ENCODE peak calls at places on chromosome 14, in eight cellular contexts. A, I, O, K, P, Q, N and H are unnamed samples.

GRCh38 chr14:32968972-32969544 is 30.4 kb downstream of the NPAS3 start:
- DNase-seq in A (no peak), I (no peak), O (no peak), K (no peak), P (no peak), Q (no peak), N (no peak), H (no peak)

GRCh38 chr14:103189481-103190470 is 66.5 kb downstream of the TNFAIP2 start:
- DNase-seq in A (no peak), I (no peak), O (no peak), K (no peak), P (no peak), Q (no peak), N (no peak), H (no peak)

GRCh38 chr14:38171197-38171596 is 36.5 kb upstream of the SSTR1 start:
- DNase-seq in A (no peak), I (no peak), O (no peak), K (no peak), P (no peak), Q (peak), N (no peak), H (no peak)

GRCh38 chr14:87049886-87050820 is 942.8 kb downstream of the GALC start:
- DNase-seq in A (peak), I (peak), O (no peak), K (peak), P (no peak), Q (peak), N (no peak), H (peak)

GRCh38 chr14:50342211-50343080 is 30.3 kb downstream of the DMAC2L start:
- DNase-seq in A (no peak), I (peak), O (peak), K (no peak), P (peak), Q (peak), N (peak), H (peak)

GRCh38 chr14:64762044-64763034 is 58.1 kb downstream of the PLEKHG3 start:
- DNase-seq in A (no peak), I (peak), O (peak), K (no peak), P (peak), Q (peak), N (peak), H (no peak)

GRCh38 chr14:103502877-103503276 is 19.8 kb downstream of the CKB start:
- DNase-seq in A (no peak), I (no peak), O (no peak), K (no peak), P (no peak), Q (no peak), N (no peak), H (no peak)

GRCh38 chr14:67998804-67999203 is 179.2 kb downstream of the RAD51B start:
- DNase-seq in A (no peak), I (no peak), O (no peak), K (no peak), P (no peak), Q (no peak), N (no peak), H (no peak)

GRCh38 chr14:45678163-45678562 is 425.2 kb upstream of the MIS18BP1 start:
- DNase-seq in A (no peak), I (peak), O (no peak), K (no peak), P (no peak), Q (no peak), N (no peak), H (no peak)

GRCh38 chr14:81427348-81428058 is 27.4 kb upstream of the STON2 start:
- DNase-seq in A (no peak), I (no peak), O (no peak), K (no peak), P (no peak), Q (peak), N (peak), H (no peak)

GRCh38 chr14:104981699-104982541 is 3.7 kb upstream of the CLBA1 start:
- DNase-seq in A (no peak), I (no peak), O (no peak), K (no peak), P (no peak), Q (no peak), N (peak), H (no peak)

GRCh38 chr14:81464253-81465001 is 64.3 kb upstream of the STON2 start:
- DNase-seq in A (peak), I (peak), O (peak), K (peak), P (no peak), Q (peak), N (no peak), H (peak)

GRCh38 chr14:94088516-94088915 is 7.4 kb downstream of the IFI27L1 start:
- DNase-seq in A (no peak), I (peak), O (no peak), K (no peak), P (no peak), Q (peak), N (no peak), H (no peak)

GRCh38 chr14:87508333-87508732 is 484.6 kb downstream of the GALC start:
- DNase-seq in A (no peak), I (no peak), O (no peak), K (no peak), P (no peak), Q (peak), N (no peak), H (no peak)

GRCh38 chr14:59123526-59123925 is 64.9 kb upstream of the DAAM1 start:
- DNase-seq in A (no peak), I (no peak), O (no peak), K (no peak), P (no peak), Q (no peak), N (no peak), H (no peak)

GRCh38 chr14:93712838-93713724 is 75.2 kb downstream of the PRIMA1 start:
- DNase-seq in A (no peak), I (no peak), O (no peak), K (no peak), P (peak), Q (no peak), N (no peak), H (no peak)

GRCh38 chr14:95056476-95056875 is 100.9 kb downstream of the DICER1 start:
- DNase-seq in A (no peak), I (no peak), O (no peak), K (no peak), P (no peak), Q (no peak), N (no peak), H (no peak)

GRCh38 chr14:65824285-65824977 is 411.9 kb downstream of the FUT8 start:
- DNase-seq in A (peak), I (peak), O (peak), K (peak), P (no peak), Q (peak), N (peak), H (peak)

GRCh38 chr14:59771577-59771976 is 99.0 kb downstream of the RTN1 start:
- DNase-seq in A (no peak), I (peak), O (no peak), K (no peak), P (no peak), Q (peak), N (no peak), H (no peak)

GRCh38 chr14:90409209-90409730 is 12.4 kb downstream of the CALM1 start:
- DNase-seq in A (no peak), I (peak), O (peak), K (no peak), P (peak), Q (peak), N (no peak), H (no peak)

GRCh38 chr14:105076805-105077648 is 11.8 kb upstream of the GPR132 start:
- DNase-seq in A (no peak), I (no peak), O (no peak), K (no peak), P (peak), Q (no peak), N (no peak), H (no peak)

GRCh38 chr14:75280831-75281690 is 2.4 kb downstream of the FOS start:
- DNase-seq in A (no peak), I (peak), O (no peak), K (no peak), P (no peak), Q (peak), N (no peak), H (no peak)

GRCh38 chr14:74913986-74914573 is 9.0 kb downstream of the RPS6KL1 start:
- DNase-seq in A (peak), I (peak), O (peak), K (no peak), P (no peak), Q (peak), N (peak), H (peak)

GRCh38 chr14:58709949-58710348 is 72.2 kb downstream of the DACT1 start:
- DNase-seq in A (no peak), I (no peak), O (no peak), K (no peak), P (no peak), Q (no peak), N (no peak), H (no peak)

GRCh38 chr14:78836777-78837176 is 666.6 kb downstream of the NRXN3 start:
- DNase-seq in A (peak), I (peak), O (peak), K (peak), P (no peak), Q (peak), N (no peak), H (peak)

GRCh38 chr14:97707603-97708002 is 910.4 kb downstream of the VRK1 start:
- DNase-seq in A (no peak), I (no peak), O (no peak), K (peak), P (no peak), Q (no peak), N (no peak), H (peak)

GRCh38 chr14:33484264-33484663 is 466.6 kb downstream of the EGLN3 start:
- DNase-seq in A (no peak), I (peak), O (no peak), K (no peak), P (no peak), Q (peak), N (no peak), H (no peak)

GRCh38 chr14:100065942-100066574 is 836 bp downstream of the EVL start:
- DNase-seq in A (peak), I (no peak), O (no peak), K (no peak), P (no peak), Q (no peak), N (no peak), H (peak)
- H3K4me3 ChIP-seq in A (peak), I (no peak), O (no peak), K (no peak), P (no peak), Q (no peak), N (no peak), H (peak)

DNA sequence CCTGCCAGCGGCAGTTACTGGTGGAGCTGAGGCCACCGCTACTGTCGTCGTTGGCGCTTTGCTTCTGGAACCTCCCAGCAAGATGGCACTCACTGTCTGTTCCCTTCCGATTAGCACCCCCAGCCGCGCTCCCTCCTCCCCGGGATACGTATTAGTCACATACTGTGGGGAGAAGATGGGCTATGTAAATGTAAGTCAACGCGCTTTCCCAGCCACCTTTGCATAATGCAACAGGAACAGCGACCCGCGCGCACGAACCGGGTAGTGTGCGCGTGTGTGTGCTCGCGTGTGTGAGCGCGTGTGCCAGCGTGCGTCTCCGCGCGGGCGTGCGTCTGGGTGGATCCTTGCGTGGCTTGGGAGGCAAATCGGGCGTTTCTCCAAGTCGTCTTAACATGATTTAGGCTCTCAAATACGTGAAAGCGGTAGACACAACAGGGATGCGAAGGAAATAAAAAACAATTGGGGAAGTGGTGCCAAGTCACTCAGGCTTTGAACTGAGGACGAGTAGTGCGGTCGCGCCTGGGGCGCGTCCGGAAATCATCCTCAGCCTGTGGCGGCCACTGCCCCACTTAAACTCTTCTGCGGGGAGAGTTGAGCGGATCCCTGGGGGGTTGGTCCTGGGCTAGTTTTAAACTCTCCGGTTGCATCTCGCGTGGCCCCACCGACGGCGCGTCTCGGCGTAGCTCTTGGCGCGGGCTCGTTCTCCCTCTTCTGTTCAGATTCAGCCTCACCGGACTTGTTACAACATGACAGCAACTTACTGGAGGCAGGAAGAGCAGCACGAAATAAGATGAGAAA is 1.8 kb downstream of the FLRT2 start:
- DNase-seq in A (no peak), I (peak), O (peak), K (no peak), P (peak), Q (peak), N (peak), H (no peak)
- TF ChIP-seq CTCF in A (no peak), I (peak), O (peak), K (no peak), P (peak), Q (peak), N (no peak), H (no peak)

DNA sequence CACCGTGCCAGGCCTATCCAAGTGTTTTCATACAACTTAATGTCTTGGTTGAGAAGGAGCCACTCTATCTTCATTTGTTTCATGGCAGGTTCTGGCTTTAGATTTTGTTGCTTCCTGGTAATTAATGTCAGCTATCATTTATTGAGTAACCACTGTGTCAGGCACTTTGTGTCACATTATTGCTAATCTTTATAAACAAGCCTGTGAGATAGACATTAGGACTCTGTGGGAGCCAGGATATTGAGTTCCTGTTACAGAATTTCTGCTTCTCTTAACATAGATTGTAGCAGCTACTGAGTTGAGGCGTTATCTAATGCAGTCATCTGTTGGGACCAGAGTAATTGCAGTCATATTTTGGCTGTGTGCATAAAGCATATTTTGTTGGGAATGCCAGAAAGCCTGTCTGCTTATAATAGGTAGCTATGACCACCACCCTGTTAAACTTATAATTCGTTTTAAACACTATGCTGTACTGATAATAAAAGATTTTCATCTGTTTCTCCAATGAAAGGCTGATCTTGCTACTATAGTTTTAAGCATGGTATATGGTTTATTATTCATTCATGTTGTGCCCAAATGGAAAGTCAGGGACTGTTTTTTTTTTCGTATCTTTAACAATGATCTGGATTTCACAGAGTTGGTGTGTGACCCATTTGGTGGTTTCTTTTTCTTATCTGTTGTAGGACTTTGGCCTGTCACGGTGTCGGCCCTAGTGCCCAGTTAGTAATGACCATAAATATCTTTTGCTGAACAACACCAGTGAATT is 432.6 kb downstream of the PCNX1 start:
- DNase-seq in A (no peak), I (no peak), O (no peak), K (no peak), P (no peak), Q (no peak), N (no peak), H (no peak)
- H3K4me3 ChIP-seq in A (no peak), I (no peak), O (no peak), K (no peak), P (no peak), Q (no peak), N (no peak), H (no peak)

DNA sequence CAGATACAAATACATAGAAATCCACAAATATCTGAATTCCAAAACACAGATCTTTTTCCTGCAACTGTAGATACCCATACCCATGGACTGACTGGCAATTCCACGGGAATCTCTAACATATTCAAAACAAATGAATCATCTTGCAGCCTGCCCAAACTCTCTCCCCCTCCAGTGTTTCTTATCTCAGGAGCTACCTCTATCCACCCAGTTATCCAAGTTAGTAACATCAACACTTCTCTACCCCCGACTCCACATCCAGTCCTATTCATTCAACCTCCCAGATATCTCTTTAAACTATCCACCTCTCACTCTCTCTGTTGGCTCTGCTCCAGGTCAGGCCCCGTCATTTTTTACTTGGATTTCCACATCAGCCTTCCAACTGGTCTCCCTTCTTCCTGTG is 6.7 kb upstream of the KCNH5 start:
- DNase-seq in A (no peak), I (no peak), O (no peak), K (no peak), P (no peak), Q (peak), N (no peak), H (no peak)
- TF ChIP-seq CTCF in A (no peak), I (no peak), O (no peak), K (no peak), P (no peak), Q (no peak), N (no peak), H (no peak)

GRCh38 chr14:21534576-21534975 is 8.4 kb upstream of the SALL2 start:
- DNase-seq in A (peak), I (peak), O (no peak), K (no peak), P (no peak), Q (no peak), N (no peak), H (no peak)
- H3K4me3 ChIP-seq in A (no peak), I (no peak), O (no peak), K (no peak), P (no peak), Q (no peak), N (no peak), H (no peak)

GRCh38 chr14:99351166-99352007 is 79.4 kb upstream of the BCL11B start:
- DNase-seq in A (no peak), I (peak), O (no peak), K (no peak), P (no peak), Q (no peak), N (no peak), H (no peak)
- TF ChIP-seq CTCF in A (peak), I (peak), O (no peak), K (no peak), P (no peak), Q (no peak), N (no peak), H (no peak)

DNA sequence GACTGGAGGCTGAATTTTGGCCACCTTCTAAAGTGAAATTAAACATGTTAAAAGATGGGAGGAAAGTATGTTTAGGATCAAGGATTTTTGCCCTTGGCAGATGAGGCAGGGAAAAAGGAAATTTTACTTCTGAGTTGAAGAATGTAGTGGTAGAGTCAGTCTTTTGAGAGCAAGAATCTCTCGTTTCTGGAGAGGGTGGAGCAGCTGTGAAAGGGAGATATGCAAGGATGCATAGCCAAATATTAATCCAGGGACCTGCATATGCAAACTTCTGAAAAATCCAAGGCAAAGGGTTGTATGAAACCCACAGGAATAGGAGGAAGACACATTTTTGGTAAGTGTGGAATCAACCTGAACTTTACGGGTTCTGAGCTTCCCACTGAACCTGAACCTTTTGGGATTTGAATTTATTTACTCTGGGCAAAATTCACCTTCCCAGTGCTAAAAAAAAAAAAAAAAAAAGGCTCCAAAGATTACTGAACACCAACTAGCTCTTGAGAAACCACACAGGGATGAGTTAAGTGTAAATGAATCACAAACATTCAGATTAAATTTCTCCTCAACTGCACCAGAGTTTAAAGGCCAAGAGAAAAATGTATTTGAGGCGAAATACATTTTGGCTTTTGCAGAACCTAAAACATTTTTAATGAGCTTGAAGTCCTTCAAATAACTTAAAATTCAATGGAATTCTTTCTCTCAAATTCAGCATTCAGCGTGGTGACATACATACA is 187.1 kb upstream of the CDKN3 start:
- DNase-seq in A (no peak), I (peak), O (no peak), K (no peak), P (no peak), Q (peak), N (no peak), H (no peak)
- H3K4me3 ChIP-seq in A (no peak), I (no peak), O (no peak), K (no peak), P (no peak), Q (no peak), N (no peak), H (no peak)

DNA sequence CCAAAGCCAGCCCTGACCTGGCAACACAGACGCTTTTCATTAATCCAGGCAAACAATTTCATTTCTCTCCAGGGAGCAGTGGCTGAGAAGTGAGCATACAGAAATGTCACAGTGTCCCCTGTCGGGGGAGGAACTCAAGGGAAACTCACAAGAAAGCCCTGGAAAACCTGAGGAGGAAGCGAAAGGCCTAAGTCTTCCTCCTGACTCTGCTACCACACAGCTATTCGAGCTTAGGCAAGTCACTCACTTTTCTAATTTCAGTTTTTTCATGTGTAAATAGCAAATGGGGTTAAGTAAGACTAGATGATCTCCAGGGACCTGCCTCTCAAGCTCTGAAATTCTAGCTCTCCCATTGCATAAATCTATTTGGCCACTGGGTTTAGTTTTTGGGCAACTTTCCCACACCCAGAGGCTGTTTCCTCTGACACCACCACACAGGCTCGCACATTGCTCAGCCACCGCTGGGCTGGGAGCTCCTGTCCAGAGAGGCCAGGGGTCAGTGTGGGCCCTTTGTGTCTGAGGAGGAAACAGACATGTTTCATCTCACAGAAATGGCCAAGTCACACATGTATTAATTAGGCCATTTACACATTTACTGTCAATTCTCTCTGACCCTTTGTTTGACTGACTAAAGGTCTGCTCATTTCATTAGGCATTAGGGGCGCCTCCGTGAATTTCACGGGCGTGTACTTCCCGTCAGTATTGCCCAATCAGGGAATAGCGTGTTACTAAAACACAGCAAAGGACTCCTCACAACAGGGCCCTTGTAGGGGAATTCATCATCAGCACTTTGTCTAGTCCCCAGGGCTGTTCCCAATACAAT is 9.8 kb upstream of the PNMA1 start:
- DNase-seq in A (no peak), I (peak), O (peak), K (no peak), P (peak), Q (peak), N (peak), H (peak)
- TF ChIP-seq CTCF in A (no peak), I (peak), O (peak), K (no peak), P (peak), Q (no peak), N (peak), H (no peak)